ENCODE peak calls at places on chromosomes 3 and 15, in four cellular contexts. A, L, K and F are unnamed samples.
A peak's percentile ranks its signal among the peaks of the same experiment; 100 is the strongest.

GRCh38 chr3:107943860-107944543 is 146.8 kb downstream of the CD47 start:
- DNase-seq in K (no peak), L (no peak), A (no peak), F (no peak)

GRCh38 chr15:78734441-78735064 is 76.7 kb downstream of the ADAMTS7 start:
- DNase-seq in K (no peak), A (no peak), L (no peak), F (no peak)

GRCh38 chr3:171874251-171874679 is 31.1 kb downstream of the TMEM212 start:
- DNase-seq in A (no peak), K (peak; percentile 94), L (no peak), F (peak; percentile 97)

GRCh38 chr15:90075420-90076289 is 26.6 kb downstream of the IDH2 start:
- DNase-seq in L (no peak), A (no peak), K (no peak), F (no peak)

GRCh38 chr3:172516318-172517214 is 6.7 kb downstream of the TNFSF10 start:
- DNase-seq in L (peak; percentile 57), A (no peak), K (peak; percentile 58), F (no peak)

GRCh38 chr3:49173116-49173791 is 1.9 kb downstream of the KLHDC8B start:
- DNase-seq in L (peak; percentile 71), A (no peak), K (no peak), F (no peak)

GRCh38 chr15:89690276-89691218 is at the start of the genes PEX11A and WDR93:
- DNase-seq in L (peak; percentile 86), K (peak; percentile 10), A (peak; percentile 16), F (no peak)

GRCh38 chr15:40075298-40076044 is 33.2 kb downstream of the BMF start:
- DNase-seq in L (no peak), K (no peak), A (no peak), F (no peak)

GRCh38 chr15:35458176-35458856 is 87.6 kb downstream of the DPH6 start:
- DNase-seq in A (no peak), L (no peak), K (no peak), F (no peak)

GRCh38 chr15:61390138-61390537 is 161.0 kb upstream of the RORA start:
- DNase-seq in K (no peak), A (no peak), L (no peak), F (no peak)

GRCh38 chr15:51649659-51650521 is 27.3 kb upstream of the DMXL2 start:
- DNase-seq in A (no peak), K (peak; percentile 50), L (no peak), F (peak; percentile 9)

GRCh38 chr3:42988097-42988496 is 9.0 kb downstream of the GASK1A start:
- DNase-seq in A (no peak), K (no peak), L (no peak), F (no peak)

GRCh38 chr3:72949016-72949415 is 47.6 kb upstream of the PPP4R2 start:
- DNase-seq in A (no peak), K (no peak), L (no peak), F (no peak)

GRCh38 chr3:72536206-72536887 is 311.9 kb downstream of the SHQ1 start:
- DNase-seq in A (no peak), K (no peak), L (no peak), F (no peak)

GRCh38 chr15:90334304-90334731 is 17.8 kb upstream of the ZNF774 start:
- DNase-seq in A (no peak), L (no peak), K (no peak), F (no peak)

GRCh38 chr15:68517285-68517711 is 61.5 kb upstream of the CORO2B start:
- DNase-seq in A (no peak), K (no peak), L (peak; percentile 37), F (no peak)